ENCODE peak calls at places on chromosomes 7 and 10, in six cellular contexts. K is HCT116, N is PC-3, Z is GM12878, H is IMR-90, M is SK-N-SH. P is an unnamed sample.

GRCh38 chr7:1736469-1736817 is 66.4 kb downstream of the ELFN1 start:
- DNase-seq in K (no peak), N (no peak), Z (no peak), H (no peak), M (no peak), P (no peak)

GRCh38 chr7:75660566-75661215 is 78.0 kb downstream of the HIP1 start:
- DNase-seq in K (no peak), N (no peak), Z (no peak), H (no peak), M (no peak), P (no peak)

GRCh38 chr10:18214692-18215563 is 74.7 kb downstream of the CACNB2 start:
- DNase-seq in K (no peak), N (peak), Z (no peak), H (peak), M (peak), P (peak)

GRCh38 chr10:60032723-60033122 is 126.4 kb upstream of the CCDC6 start:
- DNase-seq in K (peak), N (peak), Z (peak), H (peak), M (peak), P (peak)

GRCh38 chr7:9870674-9871073 is 1103.0 kb upstream of the PHF14 start:
- DNase-seq in K (no peak), N (no peak), Z (no peak), H (no peak), M (no peak), P (no peak)

GRCh38 chr10:33015798-33016547 is 57.9 kb upstream of the ITGB1 start:
- DNase-seq in K (no peak), N (peak), Z (no peak), H (peak), M (no peak), P (no peak)

GRCh38 chr7:30911561-30911969 is at the start of gene AQP1:
- DNase-seq in K (no peak), N (no peak), Z (no peak), H (no peak), M (peak), P (no peak)

GRCh38 chr10:31635415-31636065 is 293.1 kb downstream of the ARHGAP12 start:
- DNase-seq in K (no peak), N (peak), Z (no peak), H (peak), M (no peak), P (no peak)

GRCh38 chr7:85320699-85321476 is 134.0 kb upstream of the SEMA3D start:
- DNase-seq in K (no peak), N (no peak), Z (no peak), H (no peak), M (no peak), P (no peak)

GRCh38 chr7:115682507-115682906 is 348.1 kb downstream of the TFEC start:
- DNase-seq in K (no peak), N (no peak), Z (no peak), H (no peak), M (no peak), P (no peak)

GRCh38 chr10:38050212-38050611 is 39.7 kb downstream of the ZNF33A start:
- DNase-seq in K (no peak), N (no peak), Z (no peak), H (no peak), M (no peak), P (no peak)

GRCh38 chr7:119905495-119905894 is 367.5 kb upstream of the KCND2 start:
- DNase-seq in K (no peak), N (no peak), Z (no peak), H (no peak), M (no peak), P (no peak)

GRCh38 chr7:22700559-22701002 is 26.4 kb upstream of the IL6 start:
- DNase-seq in K (no peak), N (no peak), Z (no peak), H (peak), M (no peak), P (no peak)

GRCh38 chr10:78619244-78619851 is 449.4 kb upstream of the ZMIZ1 start:
- DNase-seq in K (no peak), N (no peak), Z (no peak), H (no peak), M (peak), P (no peak)

GRCh38 chr10:93701903-93702277 is 502 bp downstream of the FRA10AC1 start:
- DNase-seq in K (no peak), N (peak), Z (no peak), H (peak), M (peak), P (no peak)

GRCh38 chr10:20100157-20100556 is 283.9 kb downstream of the PLXDC2 start:
- DNase-seq in K (no peak), N (no peak), Z (no peak), H (peak), M (peak), P (no peak)

GRCh38 chr7:72444023-72444776 is 32.1 kb upstream of the CALN1 start:
- DNase-seq in K (no peak), N (no peak), Z (no peak), H (no peak), M (no peak), P (no peak)

GRCh38 chr7:158391141-158391540 is 196.5 kb downstream of the PTPRN2 start:
- DNase-seq in K (no peak), N (no peak), Z (no peak), H (no peak), M (no peak), P (no peak)

GRCh38 chr7:50957427-50957826 is 174.7 kb upstream of the GRB10 start:
- DNase-seq in K (no peak), N (peak), Z (no peak), H (no peak), M (no peak), P (no peak)

GRCh38 chr7:143289421-143289820 is 1.3 kb downstream of the CASP2 start:
- DNase-seq in K (no peak), N (peak), Z (no peak), H (peak), M (no peak), P (no peak)

GRCh38 chr10:45557275-45557905 is 115.2 kb downstream of the ZFAND4 start:
- DNase-seq in K (no peak), N (no peak), Z (no peak), H (no peak), M (no peak), P (no peak)

GRCh38 chr10:132942740-132943554 is 577 bp upstream of the CFAP46 start:
- DNase-seq in K (no peak), N (no peak), Z (no peak), H (no peak), M (peak), P (no peak)

GRCh38 chr10:91745086-91745831 is 53.0 kb upstream of the TNKS2 start:
- DNase-seq in K (peak), N (peak), Z (no peak), H (no peak), M (no peak), P (peak)

GRCh38 chr7:36149694-36150452 is 3.2 kb upstream of the EEPD1 start:
- DNase-seq in K (no peak), N (no peak), Z (no peak), H (no peak), M (no peak), P (no peak)

GRCh38 chr10:119493155-119493554 is 49.4 kb downstream of the RGS10 start:
- DNase-seq in K (no peak), N (no peak), Z (no peak), H (no peak), M (no peak), P (no peak)

GRCh38 chr7:70492641-70493040 is 639.3 kb upstream of the GALNT17 start:
- DNase-seq in K (no peak), N (no peak), Z (no peak), H (no peak), M (peak), P (no peak)

GRCh38 chr7:130476287-130477001 is 15.4 kb upstream of the MEST start:
- DNase-seq in K (no peak), N (no peak), Z (peak), H (peak), M (no peak), P (no peak)

GRCh38 chr10:77287647-77288120 is 349.9 kb downstream of the KCNMA1 start:
- DNase-seq in K (no peak), N (peak), Z (no peak), H (no peak), M (no peak), P (no peak)

GRCh38 chr7:29319719-29320521 is 125.3 kb downstream of the CHN2 start:
- DNase-seq in K (no peak), N (no peak), Z (peak), H (no peak), M (peak), P (no peak)

GRCh38 chr7:72391821-72392377 is 20.2 kb downstream of the CALN1 start:
- DNase-seq in K (no peak), N (no peak), Z (no peak), H (no peak), M (no peak), P (no peak)

GRCh38 chr7:135981958-135982646 is 4.9 kb upstream of the MTPN start:
- DNase-seq in K (no peak), N (no peak), Z (no peak), H (no peak), M (no peak), P (no peak)

GRCh38 chr7:128164061-128164954 is 76.8 kb upstream of the LEP start:
- DNase-seq in K (peak), N (peak), Z (no peak), H (peak), M (no peak), P (no peak)

GRCh38 chr10:5476918-5477525 is 22.3 kb downstream of the CALML5 start:
- DNase-seq in K (no peak), N (no peak), Z (no peak), H (no peak), M (no peak), P (no peak)

GRCh38 chr10:62017141-62017870 is 115.8 kb downstream of the ARID5B start:
- DNase-seq in K (no peak), N (no peak), Z (no peak), H (no peak), M (no peak), P (no peak)

GRCh38 chr10:62014510-62014909 is 113.0 kb downstream of the ARID5B start:
- DNase-seq in K (no peak), N (no peak), Z (no peak), H (no peak), M (no peak), P (no peak)

GRCh38 chr10:62015994-62016393 is 114.5 kb downstream of the ARID5B start:
- DNase-seq in K (no peak), N (no peak), Z (no peak), H (peak), M (peak), P (no peak)

GRCh38 chr10:62018141-62018911 is 116.8 kb downstream of the ARID5B start:
- DNase-seq in K (no peak), N (no peak), Z (no peak), H (no peak), M (no peak), P (no peak)

GRCh38 chr10:62016477-62017140 is 115.1 kb downstream of the ARID5B start:
- DNase-seq in K (no peak), N (no peak), Z (no peak), H (peak), M (no peak), P (no peak)
- H3K27ac ChIP-seq in K (no peak), N (no peak), Z (peak), H (peak), M (peak), P (no peak)

GRCh38 chr7:40213856-40214255 is 79.1 kb downstream of the SUGCT start:
- DNase-seq in K (no peak), N (no peak), Z (no peak), H (peak), M (no peak), P (no peak)
- H3K9ac ChIP-seq in K (no peak), N (no peak), Z (no peak), H (no peak), M (no peak), P (no peak)

DNA sequence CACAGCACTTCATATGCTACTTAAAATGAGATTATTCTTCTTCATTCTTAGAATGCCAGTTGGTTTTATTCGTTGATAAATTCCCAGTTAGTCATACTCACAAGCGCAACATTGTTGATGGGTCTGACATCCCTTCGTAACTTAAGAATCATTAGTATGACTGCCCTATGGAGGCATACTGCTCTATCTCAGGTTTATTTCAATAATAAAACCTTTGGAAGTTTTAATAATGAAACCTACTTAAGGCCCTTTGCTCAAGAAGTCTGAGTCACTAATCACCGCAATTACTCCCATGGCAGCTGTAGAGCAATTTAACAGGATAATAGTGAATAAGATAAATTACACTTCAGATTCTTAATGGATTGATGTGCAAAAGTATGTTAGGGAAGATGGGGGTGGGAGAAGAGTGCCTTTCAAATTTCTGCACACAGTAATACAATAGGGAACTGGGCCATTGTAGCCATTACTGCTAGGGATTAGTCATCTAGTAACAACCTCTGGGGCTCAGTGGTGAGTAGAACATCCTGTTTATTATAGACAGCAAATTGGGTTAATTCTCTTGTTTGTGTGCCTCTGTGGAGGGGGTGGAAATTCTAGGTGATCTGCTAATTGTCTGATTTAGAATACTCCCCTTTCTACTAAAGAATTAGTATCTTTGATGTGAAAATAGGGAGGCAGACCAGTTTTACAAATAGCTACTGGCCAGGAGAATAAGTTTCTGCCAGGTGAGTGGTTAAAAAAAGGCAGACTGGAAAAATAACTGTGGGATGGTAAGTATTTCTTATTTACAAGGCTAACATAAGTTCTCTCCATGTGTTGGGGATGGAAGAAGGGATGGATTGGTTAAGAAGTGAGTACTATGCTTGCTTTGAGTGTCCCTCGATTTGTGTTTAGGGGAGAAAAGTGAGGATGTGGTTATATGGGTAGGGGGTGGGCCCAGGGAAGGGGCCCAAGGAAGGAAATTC is 74.5 kb upstream of the VKORC1L1 start:
- DNase-seq in K (no peak), N (peak), Z (peak), H (peak), M (no peak), P (no peak)
- H3K27ac ChIP-seq in K (no peak), N (no peak), Z (peak), H (peak), M (no peak), P (no peak)

GRCh38 chr7:150940446-150941102 is 37.5 kb downstream of the KCNH2 start:
- DNase-seq in K (no peak), N (no peak), Z (no peak), H (no peak), M (no peak), P (no peak)

GRCh38 chr7:150939052-150939810 is 38.9 kb downstream of the KCNH2 start:
- DNase-seq in K (no peak), N (no peak), Z (no peak), H (no peak), M (peak), P (no peak)

GRCh38 chr7:150938566-150938965 is 39.6 kb downstream of the KCNH2 start:
- DNase-seq in K (no peak), N (no peak), Z (no peak), H (no peak), M (peak), P (no peak)

GRCh38 chr7:150936018-150936417 is 42.1 kb downstream of the KCNH2 start:
- DNase-seq in K (no peak), N (no peak), Z (no peak), H (no peak), M (no peak), P (no peak)

DNA sequence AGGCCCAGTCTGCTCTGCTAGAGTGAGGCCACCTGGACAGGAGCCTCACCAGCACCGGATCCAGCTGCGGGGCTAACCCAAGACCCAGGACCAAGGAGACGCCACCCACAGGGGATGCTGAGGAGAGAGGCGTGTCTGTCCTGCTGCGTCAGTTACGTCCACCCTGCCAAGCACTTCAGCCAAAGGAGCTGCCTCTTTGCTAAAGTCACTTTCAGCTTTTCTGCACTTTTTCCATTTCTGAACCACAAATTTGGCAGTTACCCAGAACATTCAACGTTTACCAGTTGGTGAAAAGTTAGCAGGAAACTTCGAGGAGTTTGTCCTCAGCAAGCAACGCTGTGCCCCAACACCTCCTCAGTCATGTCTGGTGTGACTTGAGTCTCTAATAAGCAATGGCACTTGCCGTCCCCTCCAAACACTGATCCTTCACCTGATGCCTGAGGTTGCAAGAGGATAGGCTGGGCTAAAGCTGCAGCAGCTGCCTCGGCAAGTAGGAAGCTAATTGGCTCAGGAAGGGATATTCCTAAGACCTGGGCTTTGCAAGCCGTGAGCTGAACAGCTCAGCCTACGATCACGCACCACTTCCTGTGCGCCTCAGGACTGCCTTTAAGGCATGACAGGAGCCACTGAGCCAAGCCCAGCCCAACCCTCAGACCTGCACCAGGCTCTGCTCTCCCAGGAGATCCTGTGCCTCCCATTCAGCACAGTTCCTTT is 40.1 kb downstream of the KCNH2 start:
- DNase-seq in K (no peak), N (peak), Z (no peak), H (peak), M (peak), P (no peak)
- H3K9ac ChIP-seq in K (no peak), N (no peak), Z (no peak), H (no peak), M (no peak), P (no peak)

GRCh38 chr10:114441107-114441506 is 36.8 kb upstream of the AFAP1L2 start:
- DNase-seq in K (no peak), N (no peak), Z (no peak), H (no peak), M (no peak), P (no peak)
- H3K27ac ChIP-seq in K (no peak), N (no peak), Z (no peak), H (no peak), M (no peak), P (no peak)